ENCODE peak calls at places on chromosomes 6 and 20, in seven cellular contexts. One of them, this sample, is unnamed.

GRCh38 chr6:38846361-38846760 is 131.2 kb downstream of the DNAH8 start:
- DNase-seq in IMR-90: no peak
- DNase-seq in H1: no peak
- DNase-seq in SK-N-SH: no peak
- DNase-seq in A549: no peak
- DNase-seq in HepG2: peak; percentile 35
- DNase-seq in GM12878: no peak
- DNase-seq in this sample: no peak

GRCh38 chr6:129454482-129454881 is 255.5 kb downstream of the ARHGAP18 start:
- DNase-seq in IMR-90: peak; percentile 20
- DNase-seq in H1: no peak
- DNase-seq in SK-N-SH: no peak
- DNase-seq in A549: no peak
- DNase-seq in HepG2: no peak
- DNase-seq in GM12878: no peak
- DNase-seq in this sample: no peak

GRCh38 chr6:167485186-167485978 is 160.5 kb downstream of the TTLL2 start:
- DNase-seq in IMR-90: no peak
- DNase-seq in H1: no peak
- DNase-seq in SK-N-SH: peak; percentile 58
- DNase-seq in A549: peak; percentile 13
- DNase-seq in HepG2: peak; percentile 39
- DNase-seq in GM12878: no peak
- DNase-seq in this sample: no peak

GRCh38 chr20:20733943-20734342 is 21.5 kb upstream of the RALGAPA2 start:
- DNase-seq in IMR-90: no peak
- DNase-seq in H1: no peak
- DNase-seq in SK-N-SH: no peak
- DNase-seq in A549: no peak
- DNase-seq in HepG2: no peak
- DNase-seq in GM12878: no peak
- DNase-seq in this sample: no peak

GRCh38 chr20:47181056-47181862 is 175.2 kb downstream of the ZMYND8 start:
- DNase-seq in IMR-90: peak; percentile 83
- DNase-seq in H1: no peak
- DNase-seq in SK-N-SH: peak; percentile 45
- DNase-seq in A549: peak; percentile 92
- DNase-seq in HepG2: peak; percentile 92
- DNase-seq in GM12878: no peak
- DNase-seq in this sample: peak; percentile 82

GRCh38 chr6:158233214-158233795 is 65.2 kb downstream of the GTF2H5 start:
- DNase-seq in IMR-90: no peak
- DNase-seq in H1: no peak
- DNase-seq in SK-N-SH: peak; percentile 67
- DNase-seq in A549: no peak
- DNase-seq in HepG2: peak; percentile 49
- DNase-seq in GM12878: no peak
- DNase-seq in this sample: no peak

GRCh38 chr20:20396794-20397193 is 28.9 kb downstream of the INSM1 start:
- DNase-seq in IMR-90: no peak
- DNase-seq in H1: no peak
- DNase-seq in SK-N-SH: no peak
- DNase-seq in A549: no peak
- DNase-seq in HepG2: no peak
- DNase-seq in GM12878: no peak
- DNase-seq in this sample: no peak

GRCh38 chr20:16828666-16829305 is 80.6 kb downstream of the OTOR start:
- DNase-seq in IMR-90: peak; percentile 19
- DNase-seq in H1: no peak
- DNase-seq in SK-N-SH: no peak
- DNase-seq in A549: no peak
- DNase-seq in HepG2: no peak
- DNase-seq in GM12878: no peak
- DNase-seq in this sample: no peak

GRCh38 chr20:8094845-8095244 is 37.2 kb upstream of the PLCB1 start:
- DNase-seq in IMR-90: peak; percentile 56
- DNase-seq in H1: no peak
- DNase-seq in SK-N-SH: no peak
- DNase-seq in A549: no peak
- DNase-seq in HepG2: peak; percentile 61
- DNase-seq in GM12878: no peak
- DNase-seq in this sample: no peak

GRCh38 chr20:14334306-14334930 is 3.0 kb downstream of the FLRT3 start:
- DNase-seq in IMR-90: peak; percentile 45
- DNase-seq in H1: peak; percentile 9
- DNase-seq in SK-N-SH: peak; percentile 37
- DNase-seq in A549: peak; percentile 37
- DNase-seq in HepG2: peak; percentile 48
- DNase-seq in GM12878: no peak
- DNase-seq in this sample: no peak

GRCh38 chr6:169130111-169130510 is 123.5 kb downstream of the THBS2 start:
- DNase-seq in IMR-90: no peak
- DNase-seq in H1: no peak
- DNase-seq in SK-N-SH: no peak
- DNase-seq in A549: no peak
- DNase-seq in HepG2: no peak
- DNase-seq in GM12878: no peak
- DNase-seq in this sample: no peak

GRCh38 chr20:21571841-21572690 is 58.2 kb upstream of the NKX2-2 start:
- DNase-seq in IMR-90: no peak
- DNase-seq in H1: no peak
- DNase-seq in SK-N-SH: peak; percentile 35
- DNase-seq in A549: no peak
- DNase-seq in HepG2: peak; percentile 23
- DNase-seq in GM12878: no peak
- DNase-seq in this sample: peak; percentile 31

GRCh38 chr6:127737009-127737486 is 160.1 kb downstream of the C6orf58 start:
- DNase-seq in IMR-90: peak; percentile 73
- DNase-seq in H1: peak; percentile 19
- DNase-seq in SK-N-SH: peak; percentile 37
- DNase-seq in A549: peak; percentile 25
- DNase-seq in HepG2: peak; percentile 63
- DNase-seq in GM12878: peak; percentile 12
- DNase-seq in this sample: peak; percentile 37

GRCh38 chr20:61682998-61683681 is 382.5 kb downstream of the TAF4 start:
- DNase-seq in IMR-90: peak; percentile 31
- DNase-seq in H1: no peak
- DNase-seq in SK-N-SH: no peak
- DNase-seq in A549: no peak
- DNase-seq in HepG2: no peak
- DNase-seq in GM12878: no peak
- DNase-seq in this sample: no peak

GRCh38 chr6:24859132-24859531 is 60.4 kb upstream of the ARMH2 start:
- DNase-seq in IMR-90: no peak
- DNase-seq in H1: no peak
- DNase-seq in SK-N-SH: no peak
- DNase-seq in A549: no peak
- DNase-seq in HepG2: no peak
- DNase-seq in GM12878: no peak
- DNase-seq in this sample: no peak

GRCh38 chr20:32968833-32969241 is 35.4 kb downstream of the SUN5 start:
- DNase-seq in IMR-90: no peak
- DNase-seq in H1: no peak
- DNase-seq in SK-N-SH: no peak
- DNase-seq in A549: no peak
- DNase-seq in HepG2: no peak
- DNase-seq in GM12878: no peak
- DNase-seq in this sample: no peak

GRCh38 chr20:48329676-48330644 is 497.8 kb downstream of the PREX1 start:
- DNase-seq in IMR-90: peak; percentile 51
- DNase-seq in H1: peak; percentile 25
- DNase-seq in SK-N-SH: peak; percentile 78
- DNase-seq in A549: peak; percentile 39
- DNase-seq in HepG2: peak; percentile 32
- DNase-seq in GM12878: no peak
- DNase-seq in this sample: peak; percentile 27

GRCh38 chr6:106547961-106548453 is 81.3 kb downstream of the RTN4IP1 start:
- DNase-seq in IMR-90: peak; percentile 85
- DNase-seq in H1: peak; percentile 5
- DNase-seq in SK-N-SH: no peak
- DNase-seq in A549: no peak
- DNase-seq in HepG2: peak; percentile 76
- DNase-seq in GM12878: no peak
- DNase-seq in this sample: peak; percentile 15

GRCh38 chr6:170448317-170448716 is 104.8 kb downstream of the PSMB1 start:
- DNase-seq in IMR-90: no peak
- DNase-seq in H1: no peak
- DNase-seq in SK-N-SH: no peak
- DNase-seq in A549: no peak
- DNase-seq in HepG2: no peak
- DNase-seq in GM12878: no peak
- DNase-seq in this sample: no peak

GRCh38 chr20:47117325-47117724 is 222.7 kb downstream of the EYA2 start:
- DNase-seq in IMR-90: no peak
- DNase-seq in H1: no peak
- DNase-seq in SK-N-SH: no peak
- DNase-seq in A549: no peak
- DNase-seq in HepG2: no peak
- DNase-seq in GM12878: no peak
- DNase-seq in this sample: no peak

GRCh38 chr6:117555262-117555849 is 47.0 kb downstream of the GOPC start:
- DNase-seq in IMR-90: no peak
- DNase-seq in H1: no peak
- DNase-seq in SK-N-SH: no peak
- DNase-seq in A549: no peak
- DNase-seq in HepG2: no peak
- DNase-seq in GM12878: no peak
- DNase-seq in this sample: no peak

GRCh38 chr6:143040018-143040417 is 20.7 kb upstream of the AIG1 start:
- DNase-seq in IMR-90: no peak
- DNase-seq in H1: no peak
- DNase-seq in SK-N-SH: no peak
- DNase-seq in A549: no peak
- DNase-seq in HepG2: no peak
- DNase-seq in GM12878: no peak
- DNase-seq in this sample: no peak

GRCh38 chr6:143034689-143035334 is 25.9 kb upstream of the AIG1 start:
- DNase-seq in IMR-90: no peak
- DNase-seq in H1: no peak
- DNase-seq in SK-N-SH: no peak
- DNase-seq in A549: no peak
- DNase-seq in HepG2: peak; percentile 53
- DNase-seq in GM12878: no peak
- DNase-seq in this sample: peak; percentile 52

GRCh38 chr6:143037470-143037869 is 23.2 kb upstream of the AIG1 start:
- DNase-seq in IMR-90: no peak
- DNase-seq in H1: no peak
- DNase-seq in SK-N-SH: no peak
- DNase-seq in A549: no peak
- DNase-seq in HepG2: no peak
- DNase-seq in GM12878: no peak
- DNase-seq in this sample: no peak

GRCh38 chr6:143039548-143039947 is 21.1 kb upstream of the AIG1 start:
- DNase-seq in IMR-90: no peak
- DNase-seq in H1: no peak
- DNase-seq in SK-N-SH: no peak
- DNase-seq in A549: no peak
- DNase-seq in HepG2: no peak
- DNase-seq in GM12878: no peak
- DNase-seq in this sample: no peak

DNA sequence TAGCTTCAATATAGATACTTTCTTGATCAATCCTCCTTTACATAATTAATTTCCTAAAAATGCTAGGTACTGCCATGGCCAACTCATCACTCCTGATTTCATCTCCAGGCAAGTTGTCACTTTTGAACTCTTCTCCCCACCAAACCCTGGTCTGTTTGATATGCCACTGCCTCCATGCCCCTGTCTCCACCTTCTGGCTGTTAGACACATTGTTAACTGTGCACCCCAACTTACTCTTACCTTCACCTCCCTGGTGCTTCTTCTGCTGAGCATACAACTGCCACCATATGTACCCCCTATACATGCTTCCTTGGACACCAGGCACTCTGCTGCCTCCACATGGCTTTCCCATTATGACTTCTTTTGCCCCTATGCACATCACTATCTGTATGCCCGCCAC is 21.8 kb upstream of the AIG1 start:
- DNase-seq in IMR-90: no peak
- DNase-seq in H1: no peak
- DNase-seq in SK-N-SH: no peak
- DNase-seq in A549: no peak
- DNase-seq in HepG2: no peak
- DNase-seq in GM12878: no peak
- DNase-seq in this sample: no peak
- TF ChIP-seq RFX5 in IMR-90: no peak
- TF ChIP-seq RFX5 in H1: no peak
- TF ChIP-seq RFX5 in SK-N-SH: no peak
- TF ChIP-seq RFX5 in A549: no peak
- TF ChIP-seq RFX5 in HepG2: no peak
- TF ChIP-seq RFX5 in GM12878: no peak
- TF ChIP-seq RFX5 in this sample: no peak

DNA sequence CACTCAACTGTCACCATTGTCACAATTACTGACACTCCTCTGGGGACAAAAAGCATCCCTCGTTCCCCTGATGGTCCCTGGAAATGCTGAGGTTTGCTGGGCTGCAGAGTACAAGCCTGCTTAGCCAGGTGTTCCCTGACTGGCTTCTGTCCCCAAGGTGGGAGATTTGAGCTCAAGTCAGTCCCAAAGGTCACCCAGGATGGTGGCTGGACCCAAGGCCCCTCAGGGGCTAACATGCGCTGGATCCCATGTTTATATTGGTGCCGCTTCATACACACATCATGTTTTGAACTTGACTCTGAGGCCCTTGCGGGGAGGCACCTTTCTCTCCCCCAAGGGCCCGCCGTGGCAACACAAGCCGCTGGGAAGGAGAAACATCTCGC is 44.2 kb downstream of the PMEPA1 start:
- DNase-seq in IMR-90: no peak
- DNase-seq in H1: no peak
- DNase-seq in SK-N-SH: no peak
- DNase-seq in A549: no peak
- DNase-seq in HepG2: no peak
- DNase-seq in GM12878: no peak
- DNase-seq in this sample: no peak
- TF ChIP-seq RFX5 in IMR-90: no peak
- TF ChIP-seq RFX5 in H1: no peak
- TF ChIP-seq RFX5 in SK-N-SH: no peak
- TF ChIP-seq RFX5 in A549: no peak
- TF ChIP-seq RFX5 in HepG2: no peak
- TF ChIP-seq RFX5 in GM12878: no peak
- TF ChIP-seq RFX5 in this sample: no peak

DNA sequence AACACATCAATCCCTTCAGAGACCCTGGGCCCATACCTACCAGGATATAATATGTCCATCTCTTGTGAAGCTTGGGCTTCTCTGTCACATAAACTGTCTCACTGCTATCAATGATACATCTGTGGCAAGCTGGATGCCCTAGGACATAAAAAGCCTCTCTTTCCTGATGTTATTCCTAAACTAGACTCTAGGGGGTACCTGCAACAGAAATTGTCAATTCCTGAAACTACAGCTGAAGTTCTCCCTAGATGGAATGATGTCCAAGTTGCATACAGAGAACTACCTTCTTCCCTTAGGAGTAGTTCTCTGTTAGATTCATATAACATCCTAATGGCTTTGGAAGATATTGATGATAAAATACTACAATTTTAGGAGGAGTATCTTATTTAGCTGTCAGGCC is 35.8 kb downstream of the TBX18 start:
- DNase-seq in IMR-90: peak; percentile 11
- DNase-seq in H1: no peak
- DNase-seq in SK-N-SH: peak; percentile 14
- DNase-seq in A549: peak; percentile 10
- DNase-seq in HepG2: peak; percentile 5
- DNase-seq in GM12878: no peak
- DNase-seq in this sample: peak; percentile 46
- TF ChIP-seq RFX5 in IMR-90: no peak
- TF ChIP-seq RFX5 in H1: no peak
- TF ChIP-seq RFX5 in SK-N-SH: no peak
- TF ChIP-seq RFX5 in A549: no peak
- TF ChIP-seq RFX5 in HepG2: no peak
- TF ChIP-seq RFX5 in GM12878: no peak
- TF ChIP-seq RFX5 in this sample: no peak

GRCh38 chr6:13488015-13488895 is 855 bp upstream of the GFOD1 start:
- DNase-seq in IMR-90: peak; percentile 40
- DNase-seq in H1: no peak
- DNase-seq in SK-N-SH: peak; percentile 52
- DNase-seq in A549: no peak
- DNase-seq in HepG2: no peak
- DNase-seq in GM12878: no peak
- DNase-seq in this sample: no peak
- TF ChIP-seq RFX5 in IMR-90: no peak
- TF ChIP-seq RFX5 in H1: no peak
- TF ChIP-seq RFX5 in SK-N-SH: no peak
- TF ChIP-seq RFX5 in A549: no peak
- TF ChIP-seq RFX5 in HepG2: no peak
- TF ChIP-seq RFX5 in GM12878: no peak
- TF ChIP-seq RFX5 in this sample: no peak